ENCODE peak calls at places on chromosomes 11 and 22, in ten cellular contexts. Y, F, N, Q, I, T, V, R, U and S are unnamed samples.

GRCh38 chr22:40240160-40240559 is 62.4 kb downstream of the TNRC6B start:
- DNase-seq in V (no peak), R (no peak), T (no peak), Y (no peak), F (no peak), Q (peak), I (no peak), N (no peak), U (no peak), S (no peak)

GRCh38 chr11:119356349-119357031 is 10.0 kb upstream of the MFRP start:
- DNase-seq in T (no peak), I (peak), V (peak), F (peak), Q (peak), Y (peak), R (peak), U (peak), N (peak), S (peak)

GRCh38 chr11:3007404-3008010 is 15.4 kb upstream of the NAP1L4 start:
- DNase-seq in I (no peak), V (no peak), U (no peak), N (no peak), F (no peak), Y (no peak), T (no peak), Q (no peak), R (no peak), S (no peak)

GRCh38 chr11:61111786-61112517 is 9.7 kb downstream of the CD5 start:
- DNase-seq in R (no peak), T (no peak), V (no peak), U (no peak), F (no peak), I (no peak), Y (no peak), N (no peak), Q (no peak), S (no peak)

GRCh38 chr11:86519064-86519911 is 144.6 kb downstream of the CCDC81 start:
- DNase-seq in V (peak), F (no peak), N (no peak), R (no peak), Q (no peak), I (no peak), U (no peak), Y (peak), T (no peak), S (no peak)

GRCh38 chr11:17803751-17804334 is 69.3 kb downstream of the KCNC1 start:
- DNase-seq in Y (no peak), T (no peak), U (no peak), F (no peak), R (no peak), N (no peak), V (no peak), Q (no peak), I (no peak), S (no peak)

GRCh38 chr11:102564110-102564509 is 33.6 kb upstream of the MMP7 start:
- DNase-seq in Y (no peak), V (peak), T (no peak), N (no peak), I (no peak), Q (no peak), F (no peak), U (peak), R (no peak), S (peak)

GRCh38 chr11:116910378-116910777 is 73.0 kb upstream of the APOA1 start:
- DNase-seq in N (no peak), Q (no peak), Y (no peak), R (no peak), V (peak), F (no peak), T (no peak), U (no peak), I (no peak), S (peak)

GRCh38 chr11:19101803-19102520 is 15.0 kb upstream of the ZDHHC13 start:
- DNase-seq in I (no peak), T (no peak), F (no peak), Y (no peak), R (no peak), V (no peak), Q (no peak), N (no peak), U (no peak), S (peak)

GRCh38 chr22:19523240-19524169 is 705 bp downstream of the CLDN5 start:
- DNase-seq in I (no peak), F (no peak), U (peak), Y (peak), N (no peak), V (peak), R (no peak), T (no peak), Q (peak), S (no peak)

GRCh38 chr11:119940401-119940976 is 197.4 kb downstream of the TRIM29 start:
- DNase-seq in I (no peak), N (no peak), T (no peak), V (no peak), R (no peak), F (no peak), U (no peak), Q (no peak), Y (peak), S (no peak)

GRCh38 chr22:28034760-28035401 is 115.8 kb upstream of the PITPNB start:
- DNase-seq in F (peak), V (peak), I (peak), U (no peak), R (peak), Y (peak), T (no peak), N (no peak), Q (no peak), S (peak)

GRCh38 chr22:27605390-27605789 is 196.2 kb downstream of the MN1 start:
- DNase-seq in Y (no peak), N (no peak), R (no peak), V (no peak), T (no peak), I (no peak), Q (no peak), F (no peak), U (no peak), S (no peak)

GRCh38 chr11:78228467-78228866 is 39.7 kb downstream of the USP35 start:
- DNase-seq in T (peak), V (peak), I (no peak), F (peak), R (no peak), N (no peak), Y (peak), Q (peak), U (peak), S (peak)

GRCh38 chr22:37258810-37259472 is 14.9 kb upstream of the RAC2 start:
- DNase-seq in U (no peak), R (no peak), V (no peak), Y (no peak), N (no peak), T (no peak), Q (peak), F (no peak), I (no peak), S (no peak)

GRCh38 chr11:17277024-17277584 is 565 bp downstream of the NUCB2 start:
- DNase-seq in V (peak), R (no peak), Y (no peak), I (peak), N (no peak), T (no peak), Q (no peak), F (no peak), U (peak), S (peak)

GRCh38 chr11:71189768-71190315 is 62.5 kb downstream of the SHANK2 start:
- DNase-seq in T (no peak), N (no peak), F (no peak), V (no peak), U (no peak), Y (no peak), Q (no peak), I (peak), R (no peak), S (no peak)

GRCh38 chr22:19524170-19525115 is at the start of gene CLDN5:
- DNase-seq in N (peak), F (no peak), R (no peak), Q (peak), I (no peak), T (no peak), Y (peak), U (peak), V (no peak), S (no peak)

GRCh38 chr11:70511345-70511744 is 113.0 kb downstream of the CTTN start:
- DNase-seq in Y (no peak), Q (peak), T (no peak), F (no peak), V (no peak), U (no peak), N (no peak), I (no peak), R (no peak), S (no peak)

GRCh38 chr22:35337932-35338331 is 38.2 kb downstream of the TOM1 start:
- DNase-seq in Q (peak), N (no peak), T (no peak), U (no peak), Y (no peak), I (no peak), R (no peak), F (no peak), V (no peak), S (no peak)

GRCh38 chr22:32030508-32031247 is 12.4 kb upstream of the SLC5A1 start:
- DNase-seq in R (no peak), V (no peak), Y (no peak), U (no peak), N (no peak), I (no peak), T (no peak), F (no peak), Q (no peak), S (no peak)

GRCh38 chr22:27108425-27109114 is 451.2 kb downstream of the MIAT start:
- DNase-seq in N (peak), Y (no peak), V (no peak), Q (no peak), I (peak), T (no peak), R (peak), F (no peak), U (no peak), S (no peak)

GRCh38 chr11:945986-946385 is 20.3 kb downstream of the AP2A2 start:
- DNase-seq in V (no peak), T (no peak), Q (peak), Y (no peak), U (no peak), F (no peak), N (peak), R (no peak), I (no peak), S (no peak)

GRCh38 chr22:40960137-40960536 is 9.0 kb downstream of the RBX1 start:
- DNase-seq in T (no peak), R (no peak), V (no peak), Y (no peak), I (no peak), U (no peak), Q (no peak), F (no peak), N (no peak), S (no peak)

GRCh38 chr11:86143429-86144030 is 74.6 kb upstream of the PICALM start:
- DNase-seq in Q (no peak), R (no peak), U (no peak), I (no peak), N (no peak), Y (no peak), T (no peak), F (no peak), V (no peak), S (no peak)

GRCh38 chr22:25057013-25057881 is 104.7 kb downstream of the KIAA1671 start:
- DNase-seq in T (no peak), Q (peak), Y (peak), F (peak), U (peak), R (peak), I (peak), N (peak), V (peak), S (peak)

GRCh38 chr11:95363189-95363588 is 132.2 kb upstream of the SESN3 start:
- DNase-seq in V (peak), R (no peak), I (no peak), T (no peak), N (no peak), F (no peak), Y (no peak), Q (no peak), U (no peak), S (no peak)

GRCh38 chr22:21832291-21833290 is 34.9 kb downstream of the MAPK1 start:
- DNase-seq in T (no peak), U (no peak), V (peak), R (no peak), Y (peak), F (no peak), Q (no peak), I (no peak), N (no peak), S (no peak)

GRCh38 chr11:82356316-82356715 is 377.3 kb downstream of the FAM181B start:
- DNase-seq in N (no peak), Y (no peak), U (no peak), Q (no peak), T (no peak), V (no peak), F (no peak), R (peak), I (no peak), S (no peak)

GRCh38 chr11:18844753-18845367 is 53.3 kb upstream of the PTPN5 start:
- DNase-seq in N (no peak), U (peak), T (no peak), V (peak), Y (peak), I (no peak), F (no peak), Q (peak), R (no peak), S (peak)

GRCh38 chr11:113278925-113279324 is 35.5 kb upstream of the TTC12 start:
- DNase-seq in Y (no peak), Q (no peak), I (no peak), V (no peak), U (no peak), T (no peak), R (no peak), N (no peak), F (no peak), S (no peak)
- TF ChIP-seq CTCF in Y (no peak), Q (no peak), I (no peak), V (peak), U (no peak), T (no peak), R (peak), N (no peak), F (peak), S (no peak)

GRCh38 chr11:59158206-59159068 is 13.5 kb upstream of the DTX4 start:
- DNase-seq in F (peak), U (peak), R (peak), Y (peak), I (peak), V (peak), T (peak), Q (peak), N (no peak), S (peak)
- TF ChIP-seq CTCF in F (peak), U (peak), R (peak), Y (peak), I (peak), V (peak), T (peak), Q (peak), N (peak), S (peak)

GRCh38 chr11:27701262-27702105 is 1.2 kb upstream of the BDNF start:
- DNase-seq in T (no peak), N (no peak), Q (no peak), R (peak), Y (peak), F (no peak), I (no peak), U (peak), V (peak), S (peak)
- TF ChIP-seq CTCF in T (peak), N (no peak), Q (no peak), R (no peak), Y (peak), F (peak), I (peak), U (peak), V (peak), S (no peak)

GRCh38 chr11:68505596-68505995 is 45.0 kb downstream of the PPP6R3 start:
- DNase-seq in F (no peak), T (no peak), N (no peak), V (peak), I (no peak), Q (no peak), U (no peak), R (no peak), Y (peak), S (no peak)

GRCh38 chr11:68508425-68508824 is 47.9 kb downstream of the PPP6R3 start:
- DNase-seq in N (no peak), U (no peak), R (no peak), V (peak), Q (no peak), F (no peak), I (no peak), T (no peak), Y (no peak), S (no peak)

GRCh38 chr11:68509105-68509504 is 48.6 kb downstream of the PPP6R3 start:
- DNase-seq in F (no peak), Q (no peak), Y (no peak), V (peak), I (no peak), N (no peak), R (no peak), T (no peak), U (no peak), S (no peak)

GRCh38 chr11:68504432-68505066 is 44.0 kb downstream of the PPP6R3 start:
- DNase-seq in Q (no peak), N (no peak), V (peak), I (no peak), R (no peak), U (no peak), T (no peak), Y (no peak), F (no peak), S (no peak)

DNA sequence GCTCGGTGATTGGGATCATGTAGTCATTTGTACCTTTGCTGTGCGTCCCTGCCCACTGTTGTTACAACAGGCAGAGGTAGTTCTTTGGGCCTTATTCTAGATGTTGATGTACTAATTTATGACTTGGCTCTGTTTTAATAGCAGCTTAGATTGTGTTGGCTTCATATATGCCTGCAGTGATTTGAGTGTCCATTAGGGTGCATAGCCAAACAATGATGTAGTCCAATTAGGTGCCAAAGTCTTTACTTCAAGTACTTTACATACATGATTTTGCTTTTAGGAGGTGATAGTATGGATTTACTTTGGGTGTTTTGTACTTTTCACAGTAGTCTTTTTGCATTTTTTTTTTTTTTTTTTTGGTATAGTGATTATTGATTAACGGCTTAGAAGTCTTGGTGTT is 46.4 kb downstream of the PPP6R3 start:
- DNase-seq in U (no peak), V (no peak), F (no peak), Q (no peak), Y (no peak), N (no peak), R (no peak), T (peak), I (no peak), S (peak)
- TF ChIP-seq CTCF in U (no peak), V (no peak), F (no peak), Q (no peak), Y (peak), N (no peak), R (no peak), T (peak), I (no peak), S (no peak)

GRCh38 chr11:66265531-66266377 is 2.7 kb upstream of the RAB1B start:
- DNase-seq in T (no peak), U (no peak), Q (no peak), F (no peak), I (no peak), Y (no peak), N (no peak), R (no peak), V (no peak), S (no peak)

GRCh38 chr11:66264383-66264782 is 4.1 kb upstream of the RAB1B start:
- DNase-seq in R (no peak), Q (no peak), V (no peak), T (no peak), U (no peak), I (no peak), Y (no peak), N (no peak), F (no peak), S (no peak)

GRCh38 chr11:66263785-66264184 is 4.7 kb upstream of the RAB1B start:
- DNase-seq in F (no peak), R (no peak), N (no peak), I (no peak), Y (no peak), U (no peak), T (no peak), Q (no peak), V (no peak), S (no peak)

GRCh38 chr11:66266378-66267038 is 1.9 kb upstream of the RAB1B start:
- DNase-seq in T (no peak), Q (no peak), R (peak), F (no peak), V (no peak), Y (no peak), N (no peak), I (no peak), U (no peak), S (no peak)

DNA sequence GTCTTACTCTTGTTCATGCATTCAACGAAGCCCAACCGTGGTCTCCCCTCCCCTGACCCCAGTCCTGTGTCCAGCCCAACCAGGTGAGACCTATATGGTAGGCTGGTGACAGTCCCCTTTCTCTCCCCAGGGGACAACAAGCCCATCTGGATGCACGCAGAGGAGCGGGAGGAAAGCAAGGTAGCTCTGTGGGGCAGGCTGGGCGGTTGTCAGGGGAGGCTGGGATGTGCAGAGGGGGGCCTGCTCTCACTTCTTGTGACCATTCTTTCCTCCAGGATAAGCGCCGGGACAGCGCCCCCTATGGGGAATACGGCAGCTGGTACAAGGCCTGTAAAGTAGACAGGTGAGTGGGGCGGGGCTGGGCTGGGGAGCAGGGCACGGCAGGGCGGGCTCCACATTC is 3.5 kb upstream of the RAB1B start:
- DNase-seq in Y (no peak), Q (peak), V (no peak), N (no peak), U (no peak), F (no peak), R (no peak), T (no peak), I (no peak), S (peak)
- TF ChIP-seq CTCF in Y (peak), Q (peak), V (peak), N (no peak), U (peak), F (peak), R (peak), T (peak), I (no peak), S (peak)